ENCODE peak calls at places on chromosomes 5 and 9, in eight cellular contexts. E, V, L, X, T, G, W and R are unnamed samples.

GRCh38 chr9:105694848-105695581 is 674 bp downstream of the TMEM38B start:
- DNase-seq in E (no peak), V (no peak), L (peak), X (peak), T (peak), G (no peak), W (peak), R (peak)

GRCh38 chr5:145218982-145219381 is 616.2 kb downstream of the PRELID2 start:
- DNase-seq in E (no peak), V (no peak), L (no peak), X (no peak), T (no peak), G (no peak), W (no peak), R (no peak)

GRCh38 chr5:38364825-38365224 is 106.5 kb downstream of the EGFLAM start:
- DNase-seq in E (no peak), V (no peak), L (no peak), X (no peak), T (no peak), G (no peak), W (no peak), R (no peak)

GRCh38 chr5:118115791-118116190 is 872.6 kb downstream of the DTWD2 start:
- DNase-seq in E (no peak), V (peak), L (no peak), X (no peak), T (no peak), G (no peak), W (peak), R (no peak)

GRCh38 chr5:80255425-80255751 is 460 bp downstream of the SERINC5 start:
- DNase-seq in E (no peak), V (no peak), L (peak), X (peak), T (peak), G (no peak), W (peak), R (peak)

GRCh38 chr5:56415356-56415765 is 182.2 kb upstream of the ANKRD55 start:
- DNase-seq in E (no peak), V (peak), L (peak), X (peak), T (peak), G (no peak), W (peak), R (peak)

GRCh38 chr9:133558191-133559126 is 24.0 kb downstream of the ADAMTSL2 start:
- DNase-seq in E (no peak), V (peak), L (peak), X (peak), T (no peak), G (no peak), W (peak), R (no peak)

GRCh38 chr5:28226407-28226806 is 1188.0 kb upstream of the CDH9 start:
- DNase-seq in E (no peak), V (no peak), L (no peak), X (no peak), T (no peak), G (no peak), W (no peak), R (no peak)

GRCh38 chr9:129968690-129969485 is 74.1 kb downstream of the FNBP1 start:
- DNase-seq in E (no peak), V (peak), L (peak), X (no peak), T (no peak), G (no peak), W (peak), R (no peak)

GRCh38 chr5:37839441-37840035 is 303 bp downstream of the GDNF start:
- DNase-seq in E (no peak), V (no peak), L (peak), X (peak), T (no peak), G (peak), W (no peak), R (peak)

GRCh38 chr9:37382161-37382981 is 40.1 kb upstream of the GRHPR start:
- DNase-seq in E (no peak), V (no peak), L (no peak), X (no peak), T (no peak), G (no peak), W (no peak), R (no peak)

GRCh38 chr9:89234636-89235035 is 56.0 kb upstream of the SHC3 start:
- DNase-seq in E (no peak), V (no peak), L (no peak), X (no peak), T (no peak), G (no peak), W (peak), R (no peak)

GRCh38 chr5:148910686-148911361 is 84.4 kb downstream of the ADRB2 start:
- DNase-seq in E (no peak), V (no peak), L (peak), X (no peak), T (no peak), G (no peak), W (peak), R (peak)